ENCODE peak calls at places on chromosomes 16 and 17, in eight cellular contexts. One of them, this sample, is unnamed.

GRCh38 chr16:68247400-68247799 is 2.2 kb downstream of the PLA2G15 start:
- DNase-seq in tibial artery: no peak
- DNase-seq in caudate nucleus: no peak
- DNase-seq in NCI-H1105 treated with DMSO at 0.1 percent for 48 hours: no peak
- DNase-seq in T-helper 22 cell: no peak
- DNase-seq in EL: no peak
- DNase-seq in midbrain: peak; percentile 36
- DNase-seq in NCI-H1930: no peak
- DNase-seq in this sample: no peak

GRCh38 chr17:63772801-63773271 is 561 bp downstream of the CCDC47 start:
- DNase-seq in caudate nucleus: no peak
- DNase-seq in EL: peak; percentile 25
- DNase-seq in T-helper 22 cell: no peak
- DNase-seq in NCI-H1105 treated with DMSO at 0.1 percent for 48 hours: no peak
- DNase-seq in tibial artery: no peak
- DNase-seq in midbrain: no peak
- DNase-seq in NCI-H1930: no peak
- DNase-seq in this sample: no peak

GRCh38 chr16:84703671-84704070 is 3.9 kb downstream of the USP10 start:
- DNase-seq in NCI-H1930: no peak
- DNase-seq in NCI-H1105 treated with DMSO at 0.1 percent for 48 hours: no peak
- DNase-seq in midbrain: no peak
- DNase-seq in EL: no peak
- DNase-seq in caudate nucleus: no peak
- DNase-seq in T-helper 22 cell: no peak
- DNase-seq in tibial artery: no peak
- DNase-seq in this sample: no peak

GRCh38 chr16:8647721-8648318 is 26.3 kb downstream of the METTL22 start:
- DNase-seq in EL: no peak
- DNase-seq in T-helper 22 cell: no peak
- DNase-seq in midbrain: no peak
- DNase-seq in NCI-H1930: no peak
- DNase-seq in caudate nucleus: no peak
- DNase-seq in tibial artery: no peak
- DNase-seq in NCI-H1105 treated with DMSO at 0.1 percent for 48 hours: no peak
- DNase-seq in this sample: no peak

GRCh38 chr16:66304961-66305360 is 61.5 kb upstream of the CDH5 start:
- DNase-seq in tibial artery: no peak
- DNase-seq in midbrain: no peak
- DNase-seq in EL: no peak
- DNase-seq in NCI-H1930: no peak
- DNase-seq in T-helper 22 cell: no peak
- DNase-seq in caudate nucleus: no peak
- DNase-seq in NCI-H1105 treated with DMSO at 0.1 percent for 48 hours: no peak
- DNase-seq in this sample: no peak

GRCh38 chr16:75179208-75179607 is 27.8 kb downstream of the CTRB2 start:
- DNase-seq in tibial artery: no peak
- DNase-seq in T-helper 22 cell: no peak
- DNase-seq in caudate nucleus: no peak
- DNase-seq in EL: no peak
- DNase-seq in midbrain: no peak
- DNase-seq in NCI-H1105 treated with DMSO at 0.1 percent for 48 hours: no peak
- DNase-seq in NCI-H1930: no peak
- DNase-seq in this sample: no peak

GRCh38 chr17:60577147-60577925 is 22.7 kb upstream of the PPM1D start:
- DNase-seq in NCI-H1930: no peak
- DNase-seq in tibial artery: no peak
- DNase-seq in caudate nucleus: no peak
- DNase-seq in NCI-H1105 treated with DMSO at 0.1 percent for 48 hours: no peak
- DNase-seq in midbrain: peak; percentile 71
- DNase-seq in EL: peak; percentile 58
- DNase-seq in T-helper 22 cell: no peak
- DNase-seq in this sample: peak; percentile 47

GRCh38 chr17:36731091-36731490 is 129.7 kb downstream of the MRM1 start:
- DNase-seq in T-helper 22 cell: no peak
- DNase-seq in caudate nucleus: no peak
- DNase-seq in midbrain: no peak
- DNase-seq in tibial artery: no peak
- DNase-seq in NCI-H1930: no peak
- DNase-seq in NCI-H1105 treated with DMSO at 0.1 percent for 48 hours: peak; percentile 94
- DNase-seq in EL: no peak
- DNase-seq in this sample: no peak

GRCh38 chr16:46920402-46921068 is 36.4 kb downstream of the GPT2 start:
- DNase-seq in midbrain: peak; percentile 31
- DNase-seq in T-helper 22 cell: no peak
- DNase-seq in tibial artery: no peak
- DNase-seq in NCI-H1105 treated with DMSO at 0.1 percent for 48 hours: no peak
- DNase-seq in caudate nucleus: no peak
- DNase-seq in NCI-H1930: no peak
- DNase-seq in EL: no peak
- DNase-seq in this sample: no peak

GRCh38 chr17:34721326-34721725 is 141.9 kb downstream of the TMEM132E start:
- DNase-seq in NCI-H1930: no peak
- DNase-seq in caudate nucleus: peak; percentile 41
- DNase-seq in midbrain: no peak
- DNase-seq in tibial artery: no peak
- DNase-seq in NCI-H1105 treated with DMSO at 0.1 percent for 48 hours: no peak
- DNase-seq in T-helper 22 cell: no peak
- DNase-seq in EL: no peak
- DNase-seq in this sample: no peak

This sample was measured in AG08396.